ENCODE peak calls at places on chromosomes 4 and X, in nine cellular contexts. P is activated CD4-positive, alpha-beta T cell treated with anti-CD3 and anti-CD28 coated beads, Interleukin-2, amount 50 U/mL, for 1 hour; T is activated T-helper 2 cell treated with anti-CD3 and anti-CD28 coated beads, Interferon-gamma antibody, Interleukin-2, Interleukin-4, amounts not matched to agents 10 μg/mL and 5 μg/mL and 100 μg/mL, durations not matched to agents 14 hours and 24 hours and 36 hours; I is MV-4-11; F is Ammon's horn; K is C1 segment of cervical spinal cord; Q is dermis blood vessel endothelial cell; W is SIG-M5; A is NB4. C is an unnamed sample.

GRCh38 chr4:18689308-18689915 is 667.9 kb upstream of the LCORL start:
- DNase-seq in F (peak; percentile 81), A (peak; percentile 69), Q (peak; percentile 75), I (peak; percentile 15), W (no peak), K (peak; percentile 14), P (peak; percentile 15), T (no peak), C (peak; percentile 19)

GRCh38 chrX:10008483-10009056 is 41.4 kb downstream of the CLDN34 start:
- DNase-seq in I (no peak), F (no peak), A (no peak), K (no peak), W (no peak), T (no peak), Q (peak; percentile 45), P (no peak), C (no peak)

GRCh38 chr4:30716158-30716557 is 4.0 kb upstream of the PCDH7 start:
- DNase-seq in P (no peak), W (no peak), A (peak; percentile 58), T (no peak), Q (peak; percentile 28), K (no peak), I (peak; percentile 36), F (peak; percentile 35), C (peak; percentile 57)

GRCh38 chrX:65488496-65488895 is 46.1 kb downstream of the LAS1L start:
- DNase-seq in F (no peak), A (no peak), P (no peak), K (no peak), W (no peak), Q (no peak), T (no peak), I (no peak), C (no peak)

GRCh38 chrX:74461384-74461783 is 40.1 kb downstream of the SLC16A2 start:
- DNase-seq in K (no peak), F (peak; percentile 31), A (no peak), T (no peak), W (no peak), Q (no peak), I (no peak), P (no peak), C (no peak)

GRCh38 chr4:38150766-38151165 is 190.6 kb downstream of the PTTG2 start:
- DNase-seq in T (no peak), W (no peak), A (no peak), P (no peak), F (no peak), K (no peak), Q (no peak), I (no peak), C (no peak)

GRCh38 chr4:14812101-14812500 is 190.2 kb upstream of the CPEB2 start:
- DNase-seq in W (no peak), Q (no peak), F (no peak), T (no peak), K (no peak), I (no peak), P (no peak), A (no peak), C (no peak)

GRCh38 chr4:81260443-81261102 is 45.6 kb upstream of the PRKG2 start:
- DNase-seq in P (no peak), W (no peak), A (no peak), Q (no peak), K (no peak), T (no peak), F (no peak), I (no peak), C (no peak)

GRCh38 chr4:34516524-34516923 is 1727.8 kb downstream of the ARAP2 start:
- DNase-seq in T (no peak), I (no peak), K (no peak), A (no peak), P (no peak), W (no peak), F (no peak), Q (no peak), C (no peak)

GRCh38 chr4:165011403-165011802 is 20.4 kb upstream of the TRIM60 start:
- DNase-seq in P (no peak), K (no peak), Q (no peak), T (no peak), F (no peak), A (no peak), W (no peak), I (no peak), C (no peak)

GRCh38 chr4:168656055-168656660 is 159.3 kb downstream of the PALLD start:
- DNase-seq in T (no peak), A (peak; percentile 6), Q (peak; percentile 17), K (no peak), P (no peak), I (no peak), W (no peak), F (no peak), C (no peak)

GRCh38 chr4:113394730-113395530 is 345.5 kb downstream of the ANK2 start:
- DNase-seq in A (peak; percentile 80), F (peak; percentile 90), W (no peak), T (peak; percentile 44), Q (peak; percentile 94), K (peak; percentile 59), P (peak; percentile 20), I (peak; percentile 74), C (peak; percentile 65)

C was measured in Caki2.